ENCODE peak calls at places on chromosome 5, in five cellular contexts. J is progenitor cell of endocrine pancreas; K is smooth muscle cell of the brain vasculature; U is CD4-positive, CD25-positive, alpha-beta regulatory T cell; M is HEK293T. R is an unnamed sample.

GRCh38 chr5:141258464-141258863 is 13.3 kb downstream of the PCDHB15 start:
- DNase-seq in K (no peak), M (no peak), J (no peak), U (no peak), R (no peak)

GRCh38 chr5:142754031-142754430 is 16.1 kb upstream of the ARHGAP26 start:
- DNase-seq in K (no peak), M (no peak), J (no peak), U (no peak), R (no peak)

GRCh38 chr5:10886497-10886896 is 125.5 kb upstream of the DAP start:
- DNase-seq in J (no peak), K (no peak), U (no peak), M (no peak), R (no peak)

GRCh38 chr5:127386557-127386956 is 96.0 kb downstream of the MEGF10 start:
- DNase-seq in J (no peak), M (no peak), K (peak), U (no peak), R (no peak)

GRCh38 chr5:181198905-181199519 is 6.0 kb downstream of the TRIM7 start:
- DNase-seq in M (no peak), U (no peak), J (no peak), K (no peak), R (no peak)

GRCh38 chr5:116242363-116242762 is 157.5 kb downstream of the COMMD10 start:
- DNase-seq in M (no peak), J (no peak), K (peak), U (no peak), R (no peak)

GRCh38 chr5:173577817-173578216 is 38.6 kb downstream of the BOD1 start:
- DNase-seq in U (no peak), M (no peak), K (no peak), J (no peak), R (no peak)

GRCh38 chr5:146645382-146645781 is 129.4 kb upstream of the GPR151 start:
- DNase-seq in K (no peak), M (no peak), U (no peak), J (no peak), R (no peak)

GRCh38 chr5:14144586-14145355 is 1.6 kb downstream of the TRIO start:
- DNase-seq in J (peak), M (no peak), U (peak), K (no peak), R (peak)

GRCh38 chr5:90144625-90145327 is 264.8 kb downstream of the CETN3 start:
- DNase-seq in M (no peak), K (no peak), J (no peak), U (no peak), R (no peak)

GRCh38 chr5:56964173-56964572 is 12.2 kb upstream of the MIER3 start:
- DNase-seq in J (no peak), U (no peak), M (no peak), K (no peak), R (no peak)

GRCh38 chr5:170755679-170756456 is 27.7 kb upstream of the GABRP start:
- DNase-seq in K (no peak), J (no peak), U (no peak), M (no peak), R (no peak)

GRCh38 chr5:171306785-171307591 is 2.1 kb upstream of the TLX3 start:
- DNase-seq in K (no peak), M (no peak), U (no peak), J (no peak), R (no peak)

GRCh38 chr5:10913846-10914245 is 152.8 kb upstream of the DAP start:
- DNase-seq in U (no peak), K (no peak), J (no peak), M (no peak), R (no peak)

GRCh38 chr5:173789031-173789920 is 98.9 kb upstream of the CPEB4 start:
- DNase-seq in M (no peak), K (peak), J (no peak), U (no peak), R (no peak)

GRCh38 chr5:43038523-43038989 is 1.6 kb downstream of the ANXA2R start:
- DNase-seq in K (no peak), J (no peak), U (peak), M (no peak), R (no peak)

GRCh38 chr5:167565555-167565954 is 725.9 kb upstream of the WWC1 start:
- DNase-seq in M (no peak), J (no peak), U (no peak), K (no peak), R (no peak)

GRCh38 chr5:95920822-95921221 is 40.8 kb downstream of the ELL2 start:
- DNase-seq in J (no peak), K (no peak), M (no peak), U (no peak), R (no peak)

GRCh38 chr5:50720061-50720460 is 53.6 kb downstream of the PARP8 start:
- DNase-seq in J (no peak), K (no peak), M (no peak), U (no peak), R (no peak)

GRCh38 chr5:99815-100214 is 7.8 kb downstream of the PLEKHG4B start:
- DNase-seq in M (no peak), K (no peak), U (no peak), J (no peak), R (peak)

GRCh38 chr5:125536582-125536981 is 790.1 kb upstream of the ZNF608 start:
- DNase-seq in M (no peak), J (no peak), U (no peak), K (no peak), R (no peak)

GRCh38 chr5:137516251-137516797 is 17.2 kb upstream of the SPOCK1 start:
- DNase-seq in K (no peak), M (no peak), U (no peak), J (no peak), R (no peak)

GRCh38 chr5:115109840-115110239 is 59.9 kb downstream of the TRIM36 start:
- DNase-seq in K (no peak), J (no peak), M (no peak), U (no peak), R (no peak)

R was measured in NCI-H187 treated with DMSO at 0.1 percent for 48 hours.